ENCODE peak calls at places on chromosomes 5 and 9, in five cellular contexts. One of them, this sample, is unnamed.
A peak's percentile ranks its signal among the peaks of the same experiment; 100 is the strongest.

GRCh38 chr5:37132646-37133045 is 116.5 kb downstream of the CPLANE1 start:
- DNase-seq in glutamatergic neuron: no peak
- DNase-seq in heart left ventricle: no peak
- DNase-seq in CD4-positive, alpha-beta T cell: no peak
- DNase-seq in lower lobe of right lung: no peak
- DNase-seq in this sample: no peak

GRCh38 chr9:74036549-74037231 is 460.4 kb upstream of the RORB start:
- DNase-seq in glutamatergic neuron: no peak
- DNase-seq in CD4-positive, alpha-beta T cell: no peak
- DNase-seq in heart left ventricle: no peak
- DNase-seq in lower lobe of right lung: no peak
- DNase-seq in this sample: no peak

GRCh38 chr5:80255425-80255751 is 460 bp downstream of the SERINC5 start:
- DNase-seq in CD4-positive, alpha-beta T cell: peak; percentile 39
- DNase-seq in heart left ventricle: peak; percentile 74
- DNase-seq in lower lobe of right lung: peak; percentile 83
- DNase-seq in glutamatergic neuron: peak; percentile 73
- DNase-seq in this sample: no peak

GRCh38 chr9:96048116-96048953 is 172.8 kb downstream of the ERCC6L2 start:
- DNase-seq in lower lobe of right lung: no peak
- DNase-seq in heart left ventricle: no peak
- DNase-seq in glutamatergic neuron: no peak
- DNase-seq in CD4-positive, alpha-beta T cell: no peak
- DNase-seq in this sample: no peak

GRCh38 chr9:72579880-72580570 is 58.6 kb downstream of the TMC1 start:
- DNase-seq in lower lobe of right lung: no peak
- DNase-seq in heart left ventricle: no peak
- DNase-seq in CD4-positive, alpha-beta T cell: no peak
- DNase-seq in glutamatergic neuron: no peak
- DNase-seq in this sample: no peak

GRCh38 chr5:31192442-31192841 is 1.0 kb upstream of the CDH6 start:
- DNase-seq in glutamatergic neuron: no peak
- DNase-seq in heart left ventricle: no peak
- DNase-seq in lower lobe of right lung: no peak
- DNase-seq in CD4-positive, alpha-beta T cell: no peak
- DNase-seq in this sample: no peak

GRCh38 chr5:113166285-113166684 is 189.7 kb downstream of the DCP2 start:
- DNase-seq in lower lobe of right lung: no peak
- DNase-seq in heart left ventricle: no peak
- DNase-seq in glutamatergic neuron: no peak
- DNase-seq in CD4-positive, alpha-beta T cell: no peak
- DNase-seq in this sample: no peak

GRCh38 chr5:169762338-169763095 is 125.4 kb downstream of the DOCK2 start:
- DNase-seq in glutamatergic neuron: no peak
- DNase-seq in lower lobe of right lung: no peak
- DNase-seq in CD4-positive, alpha-beta T cell: no peak
- DNase-seq in heart left ventricle: no peak
- DNase-seq in this sample: no peak

GRCh38 chr9:16367605-16368424 is 502.7 kb downstream of the BNC2 start:
- DNase-seq in glutamatergic neuron: no peak
- DNase-seq in heart left ventricle: no peak
- DNase-seq in CD4-positive, alpha-beta T cell: no peak
- DNase-seq in lower lobe of right lung: no peak
- DNase-seq in this sample: no peak

GRCh38 chr5:55062039-55062779 is 38.2 kb downstream of the GZMK start:
- DNase-seq in lower lobe of right lung: no peak
- DNase-seq in heart left ventricle: no peak
- DNase-seq in CD4-positive, alpha-beta T cell: peak; percentile 3
- DNase-seq in glutamatergic neuron: no peak
- DNase-seq in this sample: no peak

GRCh38 chr5:114319236-114319635 is 42.6 kb upstream of the KCNN2 start:
- DNase-seq in glutamatergic neuron: no peak
- DNase-seq in heart left ventricle: no peak
- DNase-seq in lower lobe of right lung: no peak
- DNase-seq in CD4-positive, alpha-beta T cell: no peak
- DNase-seq in this sample: no peak

GRCh38 chr5:176851871-176852270 is 41.5 kb downstream of the UNC5A start:
- DNase-seq in glutamatergic neuron: no peak
- DNase-seq in CD4-positive, alpha-beta T cell: no peak
- DNase-seq in heart left ventricle: no peak
- DNase-seq in lower lobe of right lung: no peak
- DNase-seq in this sample: no peak

GRCh38 chr9:21558627-21559401 is 76.7 kb upstream of the IFNE start:
- DNase-seq in lower lobe of right lung: no peak
- DNase-seq in CD4-positive, alpha-beta T cell: no peak
- DNase-seq in glutamatergic neuron: peak; percentile 13
- DNase-seq in heart left ventricle: no peak
- DNase-seq in this sample: peak; percentile 12

GRCh38 chr5:33370135-33370472 is 70.7 kb upstream of the TARS1 start:
- DNase-seq in CD4-positive, alpha-beta T cell: no peak
- DNase-seq in lower lobe of right lung: no peak
- DNase-seq in glutamatergic neuron: no peak
- DNase-seq in heart left ventricle: no peak
- DNase-seq in this sample: no peak

GRCh38 chr5:83564069-83564749 is 92.7 kb downstream of the VCAN start:
- DNase-seq in heart left ventricle: no peak
- DNase-seq in lower lobe of right lung: no peak
- DNase-seq in CD4-positive, alpha-beta T cell: no peak
- DNase-seq in glutamatergic neuron: no peak
- DNase-seq in this sample: no peak

GRCh38 chr5:149447373-149448367 is 68.6 kb upstream of the IL17B start:
- DNase-seq in heart left ventricle: no peak
- DNase-seq in glutamatergic neuron: no peak
- DNase-seq in CD4-positive, alpha-beta T cell: no peak
- DNase-seq in lower lobe of right lung: no peak
- DNase-seq in this sample: no peak

GRCh38 chr5:13516195-13516594 is 428.3 kb downstream of the DNAH5 start:
- DNase-seq in lower lobe of right lung: no peak
- DNase-seq in CD4-positive, alpha-beta T cell: no peak
- DNase-seq in heart left ventricle: no peak
- DNase-seq in glutamatergic neuron: no peak
- DNase-seq in this sample: no peak

GRCh38 chr9:81588148-81588874 is 101.0 kb downstream of the TLE1 start:
- DNase-seq in CD4-positive, alpha-beta T cell: no peak
- DNase-seq in glutamatergic neuron: no peak
- DNase-seq in heart left ventricle: no peak
- DNase-seq in lower lobe of right lung: peak; percentile 66
- DNase-seq in this sample: no peak

GRCh38 chr9:117796681-117797080 is 92.5 kb downstream of the TLR4 start:
- DNase-seq in CD4-positive, alpha-beta T cell: no peak
- DNase-seq in lower lobe of right lung: no peak
- DNase-seq in glutamatergic neuron: no peak
- DNase-seq in heart left ventricle: no peak
- DNase-seq in this sample: no peak

GRCh38 chr5:40991168-40991980 is 79.8 kb downstream of the MROH2B start:
- DNase-seq in lower lobe of right lung: no peak
- DNase-seq in heart left ventricle: peak; percentile 53
- DNase-seq in CD4-positive, alpha-beta T cell: no peak
- DNase-seq in glutamatergic neuron: no peak
- DNase-seq in this sample: no peak

GRCh38 chr9:120375316-120375715 is 204.7 kb downstream of the CDK5RAP2 start:
- DNase-seq in lower lobe of right lung: no peak
- DNase-seq in heart left ventricle: no peak
- DNase-seq in glutamatergic neuron: no peak
- DNase-seq in CD4-positive, alpha-beta T cell: no peak
- DNase-seq in this sample: no peak

GRCh38 chr9:83062011-83062652 is 810 bp downstream of the RASEF start:
- DNase-seq in glutamatergic neuron: no peak
- DNase-seq in CD4-positive, alpha-beta T cell: no peak
- DNase-seq in heart left ventricle: no peak
- DNase-seq in lower lobe of right lung: peak; percentile 74
- DNase-seq in this sample: no peak

GRCh38 chr9:134779640-134780039 is 101.0 kb upstream of the FCN2 start:
- DNase-seq in glutamatergic neuron: no peak
- DNase-seq in heart left ventricle: no peak
- DNase-seq in lower lobe of right lung: no peak
- DNase-seq in CD4-positive, alpha-beta T cell: no peak
- DNase-seq in this sample: no peak

GRCh38 chr5:158410976-158411375 is 552.0 kb upstream of the CLINT1 start:
- DNase-seq in CD4-positive, alpha-beta T cell: no peak
- DNase-seq in glutamatergic neuron: no peak
- DNase-seq in lower lobe of right lung: no peak
- DNase-seq in heart left ventricle: no peak
- DNase-seq in this sample: no peak

GRCh38 chr9:76200315-76200714 is 193.9 kb downstream of the RFK start:
- DNase-seq in heart left ventricle: no peak
- DNase-seq in lower lobe of right lung: no peak
- DNase-seq in CD4-positive, alpha-beta T cell: no peak
- DNase-seq in glutamatergic neuron: no peak
- DNase-seq in this sample: no peak

GRCh38 chr5:130773813-130774212 is 391.2 kb downstream of the HINT1 start:
- DNase-seq in heart left ventricle: no peak
- DNase-seq in glutamatergic neuron: no peak
- DNase-seq in CD4-positive, alpha-beta T cell: no peak
- DNase-seq in lower lobe of right lung: no peak
- DNase-seq in this sample: no peak

GRCh38 chr9:122095010-122095767 is 2.1 kb upstream of the TTLL11 start:
- DNase-seq in CD4-positive, alpha-beta T cell: peak; percentile 23
- DNase-seq in glutamatergic neuron: peak; percentile 60
- DNase-seq in heart left ventricle: no peak
- DNase-seq in lower lobe of right lung: no peak
- DNase-seq in this sample: no peak

GRCh38 chr9:7869340-7869739 is 69.8 kb upstream of the DMAC1 start:
- DNase-seq in lower lobe of right lung: no peak
- DNase-seq in heart left ventricle: no peak
- DNase-seq in glutamatergic neuron: no peak
- DNase-seq in CD4-positive, alpha-beta T cell: no peak
- DNase-seq in this sample: no peak
- TF ChIP-seq CTCF in lower lobe of right lung: no peak
- TF ChIP-seq CTCF in heart left ventricle: no peak
- TF ChIP-seq CTCF in glutamatergic neuron: no peak
- TF ChIP-seq CTCF in CD4-positive, alpha-beta T cell: no peak
- TF ChIP-seq CTCF in this sample: no peak

GRCh38 chr5:156815988-156816599 is 34.0 kb upstream of the PPP1R2B start:
- DNase-seq in heart left ventricle: peak; percentile 30
- DNase-seq in glutamatergic neuron: peak; percentile 46
- DNase-seq in CD4-positive, alpha-beta T cell: no peak
- DNase-seq in lower lobe of right lung: no peak
- DNase-seq in this sample: no peak
- TF ChIP-seq CTCF in heart left ventricle: peak; percentile 31
- TF ChIP-seq CTCF in glutamatergic neuron: peak; percentile 19
- TF ChIP-seq CTCF in CD4-positive, alpha-beta T cell: peak; percentile 15
- TF ChIP-seq CTCF in lower lobe of right lung: peak; percentile 29
- TF ChIP-seq CTCF in this sample: peak; percentile 13

GRCh38 chr9:23777328-23777727 is 48.7 kb downstream of the ELAVL2 start:
- DNase-seq in heart left ventricle: no peak
- DNase-seq in lower lobe of right lung: no peak
- DNase-seq in glutamatergic neuron: no peak
- DNase-seq in CD4-positive, alpha-beta T cell: no peak
- DNase-seq in this sample: no peak

GRCh38 chr9:23772384-23772783 is 53.7 kb downstream of the ELAVL2 start:
- DNase-seq in heart left ventricle: no peak
- DNase-seq in glutamatergic neuron: no peak
- DNase-seq in lower lobe of right lung: no peak
- DNase-seq in CD4-positive, alpha-beta T cell: no peak
- DNase-seq in this sample: no peak

GRCh38 chr9:23774266-23774665 is 51.8 kb downstream of the ELAVL2 start:
- DNase-seq in lower lobe of right lung: no peak
- DNase-seq in heart left ventricle: no peak
- DNase-seq in CD4-positive, alpha-beta T cell: no peak
- DNase-seq in glutamatergic neuron: no peak
- DNase-seq in this sample: no peak

GRCh38 chr9:23779220-23779619 is 46.8 kb downstream of the ELAVL2 start:
- DNase-seq in heart left ventricle: no peak
- DNase-seq in glutamatergic neuron: no peak
- DNase-seq in CD4-positive, alpha-beta T cell: no peak
- DNase-seq in lower lobe of right lung: no peak
- DNase-seq in this sample: no peak

GRCh38 chr9:23775549-23775948 is 50.5 kb downstream of the ELAVL2 start:
- DNase-seq in glutamatergic neuron: no peak
- DNase-seq in lower lobe of right lung: no peak
- DNase-seq in CD4-positive, alpha-beta T cell: no peak
- DNase-seq in heart left ventricle: no peak
- DNase-seq in this sample: no peak
- TF ChIP-seq CTCF in glutamatergic neuron: no peak
- TF ChIP-seq CTCF in lower lobe of right lung: no peak
- TF ChIP-seq CTCF in CD4-positive, alpha-beta T cell: no peak
- TF ChIP-seq CTCF in heart left ventricle: no peak
- TF ChIP-seq CTCF in this sample: no peak

DNA sequence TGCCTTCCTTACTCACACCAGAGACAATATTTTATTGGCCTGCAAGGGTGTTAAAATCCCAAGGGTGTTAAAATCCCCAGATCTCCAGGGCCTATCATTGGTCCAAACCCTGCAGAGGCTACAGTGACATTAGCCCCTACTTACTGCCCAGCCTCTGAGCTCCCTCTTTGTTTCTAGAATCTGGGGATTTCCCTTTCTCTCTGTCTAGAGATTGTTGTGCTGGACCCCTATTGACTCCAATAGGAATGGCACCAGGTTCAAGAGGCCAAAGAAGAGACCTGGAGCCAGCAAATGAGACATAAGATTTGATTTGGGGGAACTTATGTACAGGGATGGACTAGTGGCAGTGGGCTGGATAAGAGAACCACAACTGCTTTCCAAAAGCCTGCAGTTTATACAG is 53.3 kb upstream of the ZBED3 start:
- DNase-seq in heart left ventricle: no peak
- DNase-seq in CD4-positive, alpha-beta T cell: no peak
- DNase-seq in lower lobe of right lung: no peak
- DNase-seq in glutamatergic neuron: no peak
- DNase-seq in this sample: no peak
- TF ChIP-seq CTCF in heart left ventricle: no peak
- TF ChIP-seq CTCF in CD4-positive, alpha-beta T cell: no peak
- TF ChIP-seq CTCF in lower lobe of right lung: no peak
- TF ChIP-seq CTCF in glutamatergic neuron: peak; percentile 24
- TF ChIP-seq CTCF in this sample: no peak

GRCh38 chr9:85038824-85039540 is 369.5 kb downstream of the NTRK2 start:
- DNase-seq in glutamatergic neuron: no peak
- DNase-seq in CD4-positive, alpha-beta T cell: no peak
- DNase-seq in lower lobe of right lung: no peak
- DNase-seq in heart left ventricle: no peak
- DNase-seq in this sample: no peak

GRCh38 chr9:85040141-85040540 is 370.6 kb downstream of the NTRK2 start:
- DNase-seq in CD4-positive, alpha-beta T cell: no peak
- DNase-seq in glutamatergic neuron: no peak
- DNase-seq in lower lobe of right lung: no peak
- DNase-seq in heart left ventricle: no peak
- DNase-seq in this sample: no peak

GRCh38 chr9:85041737-85042136 is 372.2 kb downstream of the NTRK2 start:
- DNase-seq in heart left ventricle: no peak
- DNase-seq in CD4-positive, alpha-beta T cell: no peak
- DNase-seq in glutamatergic neuron: no peak
- DNase-seq in lower lobe of right lung: no peak
- DNase-seq in this sample: no peak

GRCh38 chr9:85043248-85043647 is 373.7 kb downstream of the NTRK2 start:
- DNase-seq in heart left ventricle: no peak
- DNase-seq in CD4-positive, alpha-beta T cell: no peak
- DNase-seq in lower lobe of right lung: no peak
- DNase-seq in glutamatergic neuron: no peak
- DNase-seq in this sample: no peak

GRCh38 chr9:85040806-85041575 is 371.5 kb downstream of the NTRK2 start:
- DNase-seq in glutamatergic neuron: no peak
- DNase-seq in lower lobe of right lung: no peak
- DNase-seq in heart left ventricle: no peak
- DNase-seq in CD4-positive, alpha-beta T cell: no peak
- DNase-seq in this sample: no peak
- TF ChIP-seq CTCF in glutamatergic neuron: no peak
- TF ChIP-seq CTCF in lower lobe of right lung: no peak
- TF ChIP-seq CTCF in heart left ventricle: no peak
- TF ChIP-seq CTCF in CD4-positive, alpha-beta T cell: no peak
- TF ChIP-seq CTCF in this sample: no peak

GRCh38 chr5:73496984-73497457 is 1.2 kb upstream of the BTF3 start:
- DNase-seq in heart left ventricle: no peak
- DNase-seq in glutamatergic neuron: no peak
- DNase-seq in lower lobe of right lung: no peak
- DNase-seq in CD4-positive, alpha-beta T cell: no peak
- DNase-seq in this sample: no peak
- TF ChIP-seq CTCF in heart left ventricle: no peak
- TF ChIP-seq CTCF in glutamatergic neuron: peak; percentile 36
- TF ChIP-seq CTCF in lower lobe of right lung: no peak
- TF ChIP-seq CTCF in CD4-positive, alpha-beta T cell: no peak
- TF ChIP-seq CTCF in this sample: no peak

This sample was measured in activated B cell treated with CpG ODN at 0.5 μM for 24 hours.